ENCODE peak calls at places on chromosomes 1 and 21, in four cellular contexts. P is A549, K is K562, T is IMR-90. G is an unnamed sample.

GRCh38 chr1:233005703-233006102 is 55.3 kb downstream of the NTPCR start:
- DNase-seq in P (no peak), K (no peak), T (peak; percentile 85), G (no peak)

GRCh38 chr1:24853656-24854055 is 76.4 kb downstream of the RUNX3 start:
- DNase-seq in P (no peak), K (no peak), T (no peak), G (no peak)

GRCh38 chr21:44919111-44919912 is 1.4 kb downstream of the ITGB2 start:
- DNase-seq in P (no peak), K (no peak), T (no peak), G (no peak)

GRCh38 chr1:150551784-150552691 is 2.8 kb downstream of the ADAMTSL4 start:
- DNase-seq in P (peak; percentile 60), K (peak; percentile 74), T (peak; percentile 92), G (no peak)

GRCh38 chr1:184143449-184143848 is 91.9 kb downstream of the TSEN15 start:
- DNase-seq in P (no peak), K (no peak), T (peak; percentile 33), G (peak; percentile 28)

GRCh38 chr1:24895511-24895910 is 34.6 kb downstream of the RUNX3 start:
- DNase-seq in P (no peak), K (no peak), T (no peak), G (no peak)

GRCh38 chr21:45073301-45074047 is 906 bp upstream of the ADARB1 start:
- DNase-seq in P (peak; percentile 39), K (peak; percentile 78), T (peak; percentile 44), G (peak; percentile 61)

GRCh38 chr1:42424201-42424600 is 31.6 kb downstream of the ZMYND12 start:
- DNase-seq in P (no peak), K (no peak), T (peak; percentile 6), G (no peak)

GRCh38 chr1:101905298-101905794 is 91.4 kb downstream of the OLFM3 start:
- DNase-seq in P (no peak), K (no peak), T (no peak), G (no peak)

GRCh38 chr1:207807395-207808321 is 55.8 kb downstream of the CD46 start:
- DNase-seq in P (no peak), K (peak; percentile 41), T (no peak), G (no peak)

GRCh38 chr1:206461602-206462455 is 8.4 kb upstream of the IKBKE start:
- DNase-seq in P (peak; percentile 66), K (peak; percentile 82), T (peak; percentile 73), G (peak; percentile 79)

GRCh38 chr1:118944546-118944945 is 43.6 kb downstream of the TBX15 start:
- DNase-seq in P (no peak), K (no peak), T (no peak), G (no peak)

GRCh38 chr1:10193340-10193739 is 17.0 kb upstream of the KIF1B start:
- DNase-seq in P (no peak), K (no peak), T (no peak), G (no peak)

GRCh38 chr1:22591576-22591975 is 28.3 kb downstream of the EPHA8 start:
- DNase-seq in P (no peak), K (no peak), T (no peak), G (no peak)

GRCh38 chr1:208239518-208240381 is 4.4 kb downstream of the PLXNA2 start:
- DNase-seq in P (no peak), K (no peak), T (no peak), G (no peak)

GRCh38 chr1:207286747-207287528 is 34.5 kb upstream of the CD55 start:
- DNase-seq in P (no peak), K (no peak), T (peak; percentile 18), G (no peak)

GRCh38 chr1:79355073-79355472 is 348.5 kb upstream of the ADGRL4 start:
- DNase-seq in P (no peak), K (no peak), T (peak; percentile 68), G (no peak)

GRCh38 chr1:27795601-27796000 is 22.6 kb downstream of the STX12 start:
- DNase-seq in P (no peak), K (no peak), T (peak; percentile 52), G (no peak)

GRCh38 chr1:22311461-22311860 is 140.2 kb upstream of the ZBTB40 start:
- DNase-seq in P (no peak), K (no peak), T (no peak), G (no peak)

GRCh38 chr1:19651141-19651737 is 7.1 kb downstream of the NBL1 start:
- DNase-seq in P (peak; percentile 46), K (peak; percentile 81), T (peak; percentile 47), G (peak; percentile 73)

GRCh38 chr1:216425577-216425976 is 2.3 kb upstream of the USH2A start:
- DNase-seq in P (no peak), K (no peak), T (peak; percentile 2), G (no peak)

GRCh38 chr1:46595127-46595526 is 8.9 kb downstream of the MKNK1 start:
- DNase-seq in P (no peak), K (peak; percentile 55), T (no peak), G (no peak)

GRCh38 chr1:215001419-215002021 is 81.0 kb upstream of the KCNK2 start:
- DNase-seq in P (no peak), K (no peak), T (no peak), G (no peak)

GRCh38 chr1:183604048-183604808 is 14.0 kb upstream of the NCF2 start:
- DNase-seq in P (no peak), K (peak; percentile 66), T (peak; percentile 97), G (no peak)

GRCh38 chr1:101587749-101588148 is 350.9 kb downstream of the S1PR1 start:
- DNase-seq in P (peak; percentile 25), K (no peak), T (peak; percentile 1), G (no peak)

DNA sequence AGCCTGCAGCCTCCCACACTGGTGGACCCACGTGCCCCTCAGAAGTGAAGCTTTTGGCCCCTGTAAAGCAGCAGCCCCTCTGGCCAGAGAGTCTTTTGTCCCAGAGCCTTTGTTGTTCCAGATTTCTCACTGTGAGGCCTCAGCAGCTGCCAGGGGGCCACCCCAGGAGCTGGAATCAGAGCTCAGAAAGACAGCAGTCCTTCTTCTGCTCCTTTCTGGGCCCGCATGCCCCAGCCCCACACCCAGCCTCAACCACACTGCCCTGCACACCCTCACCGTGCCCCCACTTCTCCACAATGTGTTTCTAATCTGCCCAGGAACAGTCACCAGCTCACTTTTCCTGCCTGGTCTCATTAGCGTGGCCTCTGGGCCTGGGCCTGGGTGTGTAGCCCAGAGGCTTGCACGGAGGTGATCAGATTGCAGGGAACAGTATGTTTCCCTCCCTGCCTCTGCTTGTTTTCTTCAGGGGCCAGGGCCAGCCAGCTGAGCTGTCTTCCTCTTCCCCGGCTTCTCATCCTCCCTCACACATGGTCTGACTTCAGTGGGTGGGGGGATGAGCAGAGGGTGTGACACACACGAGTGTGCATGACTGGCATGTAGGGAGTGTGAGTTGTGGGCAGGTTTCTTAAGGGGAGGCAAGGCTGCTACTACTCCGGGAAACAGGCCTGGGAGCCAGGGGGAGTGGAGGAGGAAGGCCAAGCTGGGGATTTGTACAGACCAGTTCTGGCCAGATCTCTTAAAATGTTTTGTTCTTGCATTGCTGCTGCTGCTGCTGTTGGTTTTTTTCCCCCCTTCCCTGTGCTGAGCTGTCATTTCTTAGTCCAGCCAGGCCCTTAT is 82.5 kb upstream of the ZNF648 start:
- DNase-seq in P (no peak), K (no peak), T (peak; percentile 45), G (no peak)
- TF ChIP-seq BHLHE40 in P (no peak), K (no peak), T (no peak), G (no peak)

GRCh38 chr1:7940745-7941436 is at the start of gene TNFRSF9:
- DNase-seq in P (peak; percentile 40), K (peak; percentile 34), T (peak; percentile 54), G (peak; percentile 22)
- TF ChIP-seq BHLHE40 in P (no peak), K (no peak), T (no peak), G (no peak)

GRCh38 chr1:244840219-244840794 is 4.8 kb downstream of the COX20 start:
- DNase-seq in P (no peak), K (no peak), T (peak; percentile 8), G (no peak)

GRCh38 chr1:244843148-244843978 is 7.9 kb downstream of the COX20 start:
- DNase-seq in P (no peak), K (no peak), T (peak; percentile 42), G (no peak)

GRCh38 chr1:244841274-244841927 is 5.9 kb downstream of the COX20 start:
- DNase-seq in P (no peak), K (no peak), T (no peak), G (no peak)

GRCh38 chr1:244846653-244847052 is 11.2 kb downstream of the COX20 start:
- DNase-seq in P (no peak), K (no peak), T (no peak), G (no peak)

GRCh38 chr1:244844155-244845121 is 9.0 kb downstream of the COX20 start:
- DNase-seq in P (no peak), K (no peak), T (no peak), G (no peak)
- TF ChIP-seq BHLHE40 in P (no peak), K (no peak), T (no peak), G (no peak)

DNA sequence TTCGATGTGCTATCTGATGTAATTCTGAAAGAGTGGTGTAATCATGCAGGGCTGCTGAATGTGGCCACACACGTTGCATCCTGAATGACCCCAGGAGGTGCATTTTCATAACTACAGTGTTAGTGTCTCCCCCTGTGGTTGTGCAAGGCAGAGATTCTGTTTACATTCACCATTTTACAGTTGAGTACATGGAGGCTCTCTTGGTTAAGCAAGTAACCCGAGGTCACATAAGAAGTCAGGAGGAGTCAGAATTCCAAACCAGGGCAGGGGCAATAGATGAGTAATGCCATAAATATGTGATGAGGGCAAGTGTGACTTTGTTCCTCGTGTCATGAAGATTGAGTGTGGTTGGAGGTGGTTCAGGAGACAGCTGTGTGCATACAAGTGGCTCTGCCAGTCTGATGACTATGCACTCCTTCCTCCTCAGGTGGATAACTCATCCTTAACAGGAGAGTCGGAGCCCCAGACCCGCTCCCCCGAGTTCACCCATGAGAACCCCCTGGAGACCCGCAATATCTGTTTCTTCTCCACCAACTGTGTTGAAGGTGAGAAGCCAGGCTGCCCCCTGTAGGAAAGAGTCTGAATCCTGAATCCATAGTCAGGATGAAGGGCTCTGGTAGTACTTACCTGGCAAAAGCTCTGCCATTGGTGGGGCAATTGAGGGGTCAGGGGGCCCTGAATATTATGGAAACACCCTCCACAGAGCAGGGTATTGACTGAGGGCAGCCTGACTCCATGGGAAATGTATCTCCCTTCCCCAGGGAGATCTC is 9.3 kb downstream of the ATP1A2 start:
- DNase-seq in P (peak; percentile 94), K (no peak), T (peak; percentile 89), G (no peak)
- TF ChIP-seq BHLHE40 in P (no peak), K (no peak), T (peak; percentile 41), G (no peak)

GRCh38 chr1:5506634-5507033 is 485.6 kb downstream of the NPHP4 start:
- DNase-seq in P (no peak), K (no peak), T (no peak), G (no peak)

GRCh38 chr1:5504364-5504740 is 487.9 kb downstream of the NPHP4 start:
- DNase-seq in P (no peak), K (no peak), T (no peak), G (no peak)

GRCh38 chr1:5507340-5507739 is 484.9 kb downstream of the NPHP4 start:
- DNase-seq in P (no peak), K (no peak), T (no peak), G (no peak)

GRCh38 chr1:5503556-5504363 is 488.5 kb downstream of the NPHP4 start:
- DNase-seq in P (no peak), K (no peak), T (no peak), G (no peak)

GRCh38 chr1:5505944-5506343 is 486.3 kb downstream of the NPHP4 start:
- DNase-seq in P (no peak), K (no peak), T (no peak), G (no peak)
- TF ChIP-seq BHLHE40 in P (no peak), K (no peak), T (no peak), G (no peak)